ENCODE peak calls at places on chromosomes 3 and 15, in four cellular contexts. X is retinal pigment epithelial cell, P is A549, M is heart right ventricle. E is an unnamed sample.

GRCh38 chr3:12489832-12490231 is 5.6 kb downstream of the TSEN2 start:
- DNase-seq in X (peak; percentile 78), P (no peak), M (no peak), E (no peak)

GRCh38 chr3:158313344-158313927 is 203.5 kb downstream of the RSRC1 start:
- DNase-seq in X (no peak), P (peak; percentile 60), M (no peak), E (no peak)

GRCh38 chr3:52704611-52705437 is 767 bp downstream of the GLT8D1 start:
- DNase-seq in X (no peak), P (peak; percentile 12), M (no peak), E (no peak)

GRCh38 chr3:43348852-43349574 is 62.7 kb downstream of the SNRK start:
- DNase-seq in X (no peak), P (no peak), M (no peak), E (no peak)

GRCh38 chr3:159907828-159908227 is 80.8 kb upstream of the IL12A start:
- DNase-seq in X (no peak), P (no peak), M (no peak), E (no peak)

GRCh38 chr3:16632395-16632794 is 27.2 kb upstream of the DAZL start:
- DNase-seq in X (no peak), P (no peak), M (no peak), E (no peak)

GRCh38 chr15:29910068-29910467 is 87.8 kb upstream of the TJP1 start:
- DNase-seq in X (no peak), P (no peak), M (no peak), E (no peak)

GRCh38 chr3:192011137-192011536 is 550.2 kb downstream of the PYDC2 start:
- DNase-seq in X (no peak), P (no peak), M (no peak), E (no peak)

GRCh38 chr3:48459331-48459730 is 12.8 kb downstream of the ATRIP start:
- DNase-seq in X (no peak), P (no peak), M (no peak), E (no peak)

GRCh38 chr3:4504340-4505261 is 11.5 kb downstream of the ITPR1 start:
- DNase-seq in X (no peak), P (no peak), M (no peak), E (no peak)

GRCh38 chr3:6526861-6527260 is 334.1 kb upstream of the GRM7 start:
- DNase-seq in X (no peak), P (no peak), M (no peak), E (no peak)

GRCh38 chr3:55742027-55742710 is 255.1 kb upstream of the WNT5A start:
- DNase-seq in X (no peak), P (no peak), M (no peak), E (no peak)

GRCh38 chr3:22231061-22231460 is 480.1 kb upstream of the ZNF385D start:
- DNase-seq in X (peak; percentile 40), P (no peak), M (no peak), E (peak; percentile 6)

GRCh38 chr3:193140381-193140780 is 100.6 kb upstream of the PLAAT1 start:
- DNase-seq in X (no peak), P (no peak), M (no peak), E (no peak)

GRCh38 chr3:58192076-58192475 is 18.7 kb downstream of the DNASE1L3 start:
- DNase-seq in X (no peak), P (no peak), M (no peak), E (no peak)

GRCh38 chr15:101059381-101060341 is 140.5 kb downstream of the LRRK1 start:
- DNase-seq in X (no peak), P (no peak), M (no peak), E (no peak)

DNA sequence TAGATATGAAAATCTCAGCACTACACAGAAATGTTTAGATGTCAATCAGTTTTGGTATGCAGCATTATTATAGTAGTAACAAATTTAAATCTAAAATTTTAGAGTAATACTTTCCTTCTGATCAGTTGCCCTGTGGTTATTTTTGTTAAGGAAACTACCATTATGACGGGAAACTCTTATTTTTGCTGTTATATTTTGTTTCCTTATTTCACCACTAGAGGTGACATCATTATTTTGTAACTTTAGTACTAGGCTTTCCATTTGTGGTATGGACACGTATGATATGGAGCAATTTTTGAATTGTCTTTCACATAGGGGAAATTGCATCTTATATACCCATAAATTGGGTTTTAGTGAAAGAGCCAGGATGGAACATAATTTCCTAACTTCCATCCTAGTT is 19.6 kb upstream of the PPP4R2 start:
- DNase-seq in X (no peak), P (no peak), M (no peak), E (no peak)
- TF ChIP-seq CTCF in X (no peak), P (no peak), M (no peak), E (no peak)

GRCh38 chr3:181757694-181758306 is 46.1 kb downstream of the SOX2 start:
- DNase-seq in X (no peak), P (no peak), M (no peak), E (no peak)
- H3K4me3 ChIP-seq in X (no peak overlapping the region), P (no peak overlapping the region), M (no peak overlapping the region), E (no peak overlapping the region)

DNA sequence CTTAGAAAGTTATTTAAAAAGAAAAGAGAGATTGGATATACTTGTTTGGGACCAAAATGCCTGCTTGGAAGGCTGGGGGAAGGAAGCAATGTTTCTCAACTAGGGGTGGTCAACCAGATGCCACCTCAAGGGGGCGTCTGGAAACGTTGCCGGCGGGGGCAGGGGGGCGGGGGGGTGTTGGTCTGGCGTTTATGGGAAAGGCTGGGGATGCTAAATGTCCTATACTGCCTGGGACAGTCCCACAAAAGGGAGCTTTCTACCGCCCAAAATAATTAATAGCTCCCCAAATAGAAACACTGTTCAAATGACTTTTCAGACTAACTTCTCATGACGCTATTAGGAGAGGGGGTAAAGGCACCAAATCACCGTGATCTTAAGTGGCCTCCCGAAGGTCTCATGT is 2.2 kb downstream of the POLG start:
- DNase-seq in X (no peak), P (peak; percentile 41), M (no peak), E (no peak)
- TF ChIP-seq CTCF in X (peak; percentile 46), P (peak; percentile 48), M (peak; percentile 23), E (peak; percentile 48)

DNA sequence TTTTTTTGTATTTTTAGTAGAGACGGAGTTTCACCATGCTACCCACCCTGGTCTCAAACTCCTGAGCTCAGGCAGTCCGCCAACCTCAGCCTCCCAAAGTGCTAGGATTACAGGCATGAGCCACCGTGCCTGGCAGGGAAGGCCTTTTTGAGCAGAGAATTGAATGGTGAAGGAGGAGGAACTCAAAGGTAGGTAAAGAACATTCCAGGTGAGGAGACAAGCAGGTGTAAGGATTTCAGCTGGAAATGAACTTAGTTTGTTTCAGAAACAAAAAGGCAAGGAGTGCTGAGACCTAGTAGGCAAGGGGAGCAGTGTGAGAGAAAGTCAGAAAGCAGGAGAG is 2.5 kb downstream of the TICRR start:
- DNase-seq in X (no peak), P (no peak), M (no peak), E (no peak)
- H3K4me3 ChIP-seq in X (peak overlapping the region; percentile 38), P (peak overlapping the region; percentile 7), M (no peak overlapping the region), E (no peak overlapping the region)

GRCh38 chr3:8501388-8502131 is at the start of gene LMCD1:
- DNase-seq in X (peak; percentile 92), P (peak; percentile 97), M (peak; percentile 97), E (no peak)
- TF ChIP-seq CTCF in X (no peak), P (no peak), M (peak; percentile 53), E (peak; percentile 9)

GRCh38 chr3:152376351-152377183 is 107.8 kb downstream of the MBNL1 start:
- DNase-seq in X (no peak), P (peak; percentile 72), M (no peak), E (no peak)
- H3K4me3 ChIP-seq in X (no peak overlapping the region), P (peak overlapping the region; percentile 38), M (no peak overlapping the region), E (no peak overlapping the region)

GRCh38 chr3:46970391-46971091 is 6.0 kb downstream of the CCDC12 start:
- DNase-seq in X (no peak), P (peak; percentile 41), M (no peak), E (no peak)

GRCh38 chr3:46968783-46969428 is 7.6 kb downstream of the CCDC12 start:
- DNase-seq in X (no peak), P (no peak), M (no peak), E (no peak)

GRCh38 chr3:46965151-46965550 is 11.4 kb downstream of the CCDC12 start:
- DNase-seq in X (no peak), P (no peak), M (no peak), E (no peak)

GRCh38 chr3:46962990-46963389 is 13.6 kb downstream of the CCDC12 start:
- DNase-seq in X (no peak), P (no peak), M (no peak), E (no peak)

GRCh38 chr3:46966811-46967210 is 9.7 kb downstream of the CCDC12 start:
- DNase-seq in X (no peak), P (no peak), M (no peak), E (no peak)
- TF ChIP-seq CTCF in X (no peak), P (no peak), M (no peak), E (peak; percentile 16)

E was measured in epithelial cell of proximal tubule.